ENCODE peak calls at places on chromosomes 2 and 18, in four cellular contexts. D, E, X and N are unnamed samples.

GRCh38 chr2:182941939-182942338 is 75.5 kb upstream of the FRZB start:
- DNase-seq in D (no peak), E (no peak), X (no peak), N (no peak)

GRCh38 chr2:63827749-63828148 is 13.9 kb upstream of the UGP2 start:
- DNase-seq in E (no peak), X (no peak), D (peak; percentile 46), N (peak; percentile 95)

GRCh38 chr2:88350641-88351601 is 101.6 kb downstream of the FOXI3 start:
- DNase-seq in X (no peak), D (no peak), E (no peak), N (peak; percentile 89)

GRCh38 chr18:56307771-56308170 is 330.6 kb downstream of the TXNL1 start:
- DNase-seq in D (no peak), X (no peak), E (no peak), N (no peak)

GRCh38 chr2:112787729-112788401 is 3.6 kb upstream of the IL1A start:
- DNase-seq in E (no peak), X (no peak), D (no peak), N (no peak)

GRCh38 chr2:88198308-88198707 is 28.2 kb downstream of the THNSL2 start:
- DNase-seq in D (no peak), E (no peak), X (no peak), N (no peak)

GRCh38 chr2:99666256-99666655 is 176.4 kb upstream of the REV1 start:
- DNase-seq in D (no peak), X (no peak), E (no peak), N (no peak)

GRCh38 chr2:9140570-9141378 is 65.8 kb upstream of the ASAP2 start:
- DNase-seq in D (no peak), E (no peak), X (no peak), N (no peak)

GRCh38 chr18:10168477-10168876 is 254.7 kb downstream of the VAPA start:
- DNase-seq in X (no peak), D (no peak), E (peak; percentile 60), N (no peak)

GRCh38 chr2:239152239-239152915 is 248.4 kb downstream of the HDAC4 start:
- DNase-seq in X (no peak), D (no peak), E (peak; percentile 83), N (no peak)

GRCh38 chr18:76208632-76209308 is 286.3 kb downstream of the ZNF516 start:
- DNase-seq in E (no peak), D (no peak), X (no peak), N (no peak)